ENCODE peak calls at places on chromosomes 11 and 22, in six cellular contexts. B is K562, N is GM12878, O is SK-N-SH, L is H1, H is HepG2. V is an unnamed sample.

GRCh38 chr22:40862013-40862412 is at the start of gene DNAJB7:
- DNase-seq in B (no peak), N (no peak), O (no peak), L (no peak), H (no peak), V (no peak)

GRCh38 chr11:46326813-46327416 is 20.3 kb upstream of the DGKZ start:
- DNase-seq in B (no peak), N (no peak), O (no peak), L (no peak), H (no peak), V (no peak)

GRCh38 chr11:73324116-73324515 is 16.0 kb downstream of the ARHGEF17 start:
- DNase-seq in B (no peak), N (no peak), O (no peak), L (no peak), H (no peak), V (no peak)

GRCh38 chr11:129973809-129974208 is 28.8 kb downstream of the PRDM10 start:
- DNase-seq in B (no peak), N (no peak), O (no peak), L (peak), H (peak), V (no peak)

GRCh38 chr11:9251306-9251705 is 13.8 kb downstream of the DENND5A start:
- DNase-seq in B (no peak), N (no peak), O (peak), L (no peak), H (no peak), V (no peak)

GRCh38 chr22:24695958-24696511 is 78.5 kb downstream of the PIWIL3 start:
- DNase-seq in B (peak), N (no peak), O (no peak), L (peak), H (no peak), V (peak)

GRCh38 chr22:42299586-42300285 is 29.3 kb upstream of the TCF20 start:
- DNase-seq in B (peak), N (no peak), O (no peak), L (no peak), H (no peak), V (no peak)

GRCh38 chr22:36465232-36466021 is 16.0 kb downstream of the TXN2 start:
- DNase-seq in B (no peak), N (no peak), O (no peak), L (no peak), H (peak), V (peak)

GRCh38 chr11:102849319-102849718 is 5.9 kb upstream of the MMP3 start:
- DNase-seq in B (no peak), N (no peak), O (no peak), L (no peak), H (no peak), V (peak)

GRCh38 chr22:20583471-20583922 is 76.1 kb downstream of the MED15 start:
- DNase-seq in B (no peak), N (no peak), O (no peak), L (peak), H (no peak), V (no peak)

GRCh38 chr11:64747961-64748715 is 4.2 kb upstream of the RASGRP2 start:
- DNase-seq in B (no peak), N (no peak), O (no peak), L (no peak), H (no peak), V (peak)

GRCh38 chr11:37442576-37442975 is 844.5 kb upstream of the RAG2 start:
- DNase-seq in B (no peak), N (no peak), O (no peak), L (no peak), H (no peak), V (peak)

GRCh38 chr22:16783453-16783852 is 41.8 kb downstream of the XKR3 start:
- DNase-seq in B (no peak), N (no peak), O (no peak), L (no peak), H (no peak), V (no peak)

DNA sequence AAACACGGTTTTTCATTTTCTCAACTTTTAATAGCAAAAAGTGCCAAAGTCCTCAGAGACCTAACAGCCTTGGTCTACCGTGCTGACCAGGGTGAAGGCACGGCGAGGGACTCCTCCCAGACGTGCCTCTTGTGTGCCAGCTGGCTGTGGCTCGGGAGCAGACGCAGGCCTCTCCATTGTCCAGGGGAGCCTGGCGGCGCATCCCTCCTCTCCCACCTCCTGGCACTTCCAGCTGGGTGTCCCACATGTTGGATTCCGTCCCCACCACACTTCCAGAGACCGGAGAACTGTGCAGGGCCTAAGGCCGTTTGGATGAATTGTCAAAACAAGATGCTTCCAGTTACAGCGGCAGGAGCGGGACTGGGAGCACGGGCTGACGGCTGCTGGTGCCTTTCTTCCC is 11.6 kb downstream of the CDPF1 start:
- DNase-seq in B (no peak), N (no peak), O (peak), L (no peak), H (no peak), V (no peak)
- TF ChIP-seq USF2 in B (no peak), N (no peak), O (no peak), L (no peak), H (no peak), V (no peak)

DNA sequence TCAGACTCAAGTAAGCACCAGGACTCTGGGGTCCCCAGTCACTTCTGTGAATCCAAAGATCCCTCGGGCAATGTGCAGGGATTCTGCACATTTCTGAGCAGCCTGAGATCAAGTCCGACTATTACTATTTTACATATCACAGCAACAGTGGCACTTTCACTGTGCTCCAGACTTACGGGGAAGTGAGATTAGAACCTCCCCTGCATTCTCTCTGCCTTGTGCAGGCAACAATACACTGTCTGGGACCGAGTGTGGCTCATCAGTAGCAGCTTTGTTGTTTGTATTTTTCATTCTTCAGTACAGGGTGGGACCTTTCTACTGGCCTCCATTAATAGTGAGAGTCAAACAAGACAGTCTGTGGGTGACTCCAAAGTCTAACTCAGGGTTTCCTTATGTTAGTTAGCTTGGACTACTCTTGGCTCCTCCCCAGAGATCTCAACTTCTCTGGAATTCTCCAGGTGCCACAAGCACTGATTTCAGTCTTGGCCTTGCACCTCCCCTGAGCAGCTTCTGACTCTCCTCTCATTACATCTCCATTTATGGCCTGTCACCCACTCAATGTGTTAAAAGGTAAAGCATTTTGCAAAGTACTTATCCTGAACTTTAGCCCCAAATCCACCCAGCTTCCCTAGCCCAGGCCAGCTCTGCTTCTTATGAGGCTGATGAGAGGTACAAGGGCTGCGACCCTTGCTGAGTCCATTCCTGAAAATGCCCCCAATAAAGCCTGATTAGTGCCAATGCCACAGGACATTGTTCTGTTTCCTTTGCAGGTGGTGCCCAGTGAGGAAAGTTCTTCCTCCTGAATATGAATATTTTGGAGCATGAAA is 76.3 kb upstream of the TOP3B start:
- DNase-seq in B (no peak), N (no peak), O (no peak), L (no peak), H (no peak), V (no peak)
- H2AFZ ChIP-seq in B (no peak), N (peak), O (no peak), L (no peak), H (no peak), V (no peak)

GRCh38 chr22:23278883-23279675 is 98.8 kb downstream of the BCR start:
- DNase-seq in B (no peak), N (no peak), O (no peak), L (no peak), H (no peak), V (no peak)

GRCh38 chr22:23279781-23280180 is 99.5 kb downstream of the BCR start:
- DNase-seq in B (peak), N (no peak), O (no peak), L (no peak), H (no peak), V (peak)

GRCh38 chr22:23281053-23281405 is 100.7 kb downstream of the BCR start:
- DNase-seq in B (no peak), N (no peak), O (no peak), L (no peak), H (no peak), V (no peak)

GRCh38 chr22:23281406-23282088 is 101.2 kb downstream of the BCR start:
- DNase-seq in B (peak), N (peak), O (peak), L (peak), H (peak), V (peak)

DNA sequence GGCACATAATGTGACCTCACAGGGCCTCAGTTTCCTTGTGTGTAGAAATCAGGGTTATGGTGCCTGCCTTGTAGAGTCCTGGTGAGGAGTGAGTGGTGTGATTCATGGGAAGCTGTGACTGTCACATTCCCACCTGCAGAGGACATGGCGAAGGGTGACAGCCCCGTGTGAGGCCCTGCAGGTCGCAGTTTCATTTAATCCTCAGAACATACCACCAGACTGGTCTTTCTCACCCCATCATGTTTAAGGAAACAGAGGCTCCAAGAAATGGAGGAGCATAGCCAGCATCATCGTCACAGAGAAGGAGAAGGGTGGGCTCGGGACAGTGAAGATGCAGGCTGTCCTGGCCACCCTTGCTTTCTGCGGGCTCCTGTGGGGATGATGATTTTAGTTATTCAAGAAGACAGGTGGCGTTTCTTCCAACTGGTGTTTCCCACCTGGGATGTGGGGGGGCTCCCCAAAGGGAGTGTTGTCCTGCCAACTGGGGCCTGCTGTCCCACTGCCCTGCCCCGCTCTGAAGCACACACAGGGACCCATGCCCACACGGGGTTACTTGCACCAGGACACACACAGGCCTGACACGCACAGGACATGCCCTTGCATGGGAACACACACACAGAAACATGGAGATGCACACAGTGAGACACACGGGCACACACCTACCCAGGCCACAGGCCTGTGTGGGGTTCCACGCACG is 100.2 kb downstream of the BCR start:
- DNase-seq in B (peak), N (no peak), O (no peak), L (no peak), H (no peak), V (no peak)
- H3K27ac ChIP-seq in B (no peak), N (no peak), O (no peak), L (no peak), H (no peak), V (no peak)

GRCh38 chr22:44700456-44700855 is 1.5 kb upstream of the PRR5 start:
- DNase-seq in B (no peak), N (no peak), O (no peak), L (no peak), H (no peak), V (peak)
- TF ChIP-seq USF2 in B (no peak), N (no peak), O (no peak), L (no peak), H (no peak), V (no peak)

DNA sequence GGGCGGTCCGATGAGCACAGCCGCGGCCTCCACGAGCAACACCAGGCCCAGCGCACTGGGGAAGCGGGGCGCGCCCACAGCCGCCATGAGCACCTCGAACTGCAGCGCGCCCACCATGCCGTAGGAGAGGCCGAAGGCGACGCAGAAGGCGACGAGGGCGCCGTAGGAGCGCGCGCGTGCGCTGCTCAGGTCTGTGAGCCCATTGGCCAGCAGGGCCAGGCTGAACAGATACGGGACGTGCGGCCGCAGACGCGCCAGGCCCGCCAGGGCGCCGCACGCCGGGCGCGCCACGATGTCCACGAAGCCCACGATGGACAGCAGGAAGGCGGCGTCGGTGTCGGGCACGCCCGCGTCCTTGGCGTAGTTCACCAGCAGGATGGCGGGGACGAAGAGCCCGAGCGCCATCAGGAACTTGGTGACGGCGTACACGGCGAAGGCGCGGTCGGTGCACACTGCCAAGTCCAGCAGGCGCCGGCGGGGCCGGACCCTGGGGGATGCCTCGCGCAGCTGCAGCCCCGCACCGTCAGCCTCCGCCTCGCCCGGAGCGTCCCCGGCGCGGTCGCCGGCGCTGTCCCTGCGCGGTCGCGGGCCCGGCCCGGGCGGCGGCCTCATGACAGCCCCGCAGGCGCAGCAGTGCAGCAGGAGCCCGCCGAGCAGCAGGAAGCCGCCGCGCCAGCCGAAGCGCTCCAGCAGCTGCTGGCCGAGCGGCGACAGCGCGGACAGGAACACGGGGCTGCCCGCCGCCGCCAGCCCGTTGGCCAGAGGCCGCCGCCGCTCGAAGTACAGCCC is 2.9 kb downstream of the SLC16A8 start:
- DNase-seq in B (no peak), N (no peak), O (peak), L (peak), H (no peak), V (peak)
- H2AFZ ChIP-seq in B (no peak), N (no peak), O (no peak), L (peak), H (no peak), V (peak)